ENCODE peak calls at places on chromosomes 4 and X, in five cellular contexts. P is H9, Z is lower leg skin, C is type B pancreatic cell, U is fibroblast of mammary gland. K is an unnamed sample.

GRCh38 chr4:845233-845835 is 19.4 kb upstream of the CPLX1 start:
- DNase-seq in Z (no peak), C (no peak), U (peak), P (no peak), K (peak)

GRCh38 chrX:149504226-149504914 is 736 bp downstream of the IDS start:
- DNase-seq in U (peak), C (no peak), Z (peak), P (peak), K (peak)

GRCh38 chrX:151889451-151889850 is 23.2 kb upstream of the MAGEA4 start:
- DNase-seq in C (no peak), P (no peak), Z (no peak), U (no peak), K (no peak)

GRCh38 chr4:112141366-112142138 is 3.7 kb upstream of the FAM241A start:
- DNase-seq in C (no peak), U (no peak), P (no peak), Z (no peak), K (no peak)

GRCh38 chrX:129239371-129239770 is 283.9 kb downstream of the SMARCA1 start:
- DNase-seq in P (no peak), Z (no peak), U (no peak), C (no peak), K (no peak)

GRCh38 chrX:29231800-29232199 is 644.6 kb downstream of the IL1RAPL1 start:
- DNase-seq in Z (no peak), P (no peak), U (peak), C (no peak), K (no peak)

GRCh38 chr4:164874791-164875190 is 2.2 kb upstream of the APELA start:
- DNase-seq in U (no peak), C (no peak), Z (no peak), P (no peak), K (no peak)

GRCh38 chr4:96317924-96318323 is 478.0 kb downstream of the PDHA2 start:
- DNase-seq in Z (no peak), C (no peak), P (no peak), U (no peak), K (no peak)

GRCh38 chr4:159017323-159018036 is 85.4 kb upstream of the RAPGEF2 start:
- DNase-seq in C (no peak), P (no peak), Z (no peak), U (no peak), K (no peak)

GRCh38 chr4:101192244-101192643 is 155.1 kb downstream of the PPP3CA start:
- DNase-seq in P (no peak), C (no peak), Z (no peak), U (peak), K (no peak)

GRCh38 chrX:150623583-150623982 is 55.2 kb downstream of the MTM1 start:
- DNase-seq in Z (no peak), C (no peak), P (no peak), U (no peak), K (no peak)

GRCh38 chr4:63728480-63729177 is 680.6 kb downstream of the TECRL start:
- DNase-seq in C (no peak), P (peak), U (no peak), Z (peak), K (no peak)

GRCh38 chrX:123648028-123648810 is 84.6 kb downstream of the THOC2 start:
- DNase-seq in Z (no peak), U (peak), P (peak), C (no peak), K (peak)

GRCh38 chr4:120071192-120071795 is 4.6 kb upstream of the MAD2L1 start:
- DNase-seq in Z (no peak), U (peak), P (no peak), C (no peak), K (peak)

GRCh38 chr4:2247128-2248043 is 5.5 kb upstream of the HAUS3 start:
- DNase-seq in C (no peak), Z (peak), U (no peak), P (no peak), K (peak)

GRCh38 chr4:116866116-116866515 is 219.3 kb downstream of the TRAM1L1 start:
- DNase-seq in U (no peak), C (no peak), Z (no peak), P (no peak), K (no peak)

GRCh38 chrX:131633285-131633917 is 89.5 kb downstream of the OR13H1 start:
- DNase-seq in U (peak), P (peak), Z (no peak), C (peak), K (peak)

GRCh38 chrX:19647731-19648588 is 132.7 kb upstream of the MAP3K15 start:
- DNase-seq in U (peak), Z (no peak), C (no peak), P (no peak), K (no peak)

GRCh38 chr4:73446336-73446938 is 10.4 kb downstream of the AFP start:
- DNase-seq in P (no peak), Z (no peak), C (no peak), U (peak), K (no peak)

GRCh38 chr4:40719008-40719623 is 30.6 kb upstream of the NSUN7 start:
- DNase-seq in P (no peak), U (peak), C (no peak), Z (no peak), K (no peak)

GRCh38 chr4:1055721-1056590 is 44.5 kb downstream of the FGFRL1 start:
- DNase-seq in P (peak), Z (peak), C (no peak), U (peak), K (no peak)

GRCh38 chr4:110245567-110245966 is 47.2 kb upstream of the ELOVL6 start:
- DNase-seq in C (no peak), P (no peak), U (peak), Z (no peak), K (no peak)

GRCh38 chr4:72546456-72546855 is 22.6 kb downstream of the ADAMTS3 start:
- DNase-seq in C (no peak), Z (no peak), P (no peak), U (peak), K (no peak)

GRCh38 chrX:19746919-19747671 is 140.3 kb downstream of the SH3KBP1 start:
- DNase-seq in C (no peak), U (no peak), P (no peak), Z (no peak), K (no peak)

GRCh38 chr4:176837176-176837915 is 44.6 kb upstream of the VEGFC start:
- DNase-seq in U (peak), P (no peak), Z (no peak), C (no peak), K (no peak)

GRCh38 chr4:78665216-78665615 is 110.9 kb upstream of the BMP2K start:
- DNase-seq in Z (no peak), P (no peak), U (no peak), C (no peak), K (no peak)

GRCh38 chr4:125679989-125680388 is 365.2 kb downstream of the FAT4 start:
- DNase-seq in U (no peak), Z (no peak), C (no peak), P (no peak), K (no peak)

GRCh38 chr4:8871417-8872401 is at the start of gene HMX1:
- DNase-seq in U (no peak), C (no peak), Z (no peak), P (peak), K (peak)

GRCh38 chr4:3862640-3863420 is 96.6 kb downstream of the ADRA2C start:
- DNase-seq in C (no peak), Z (no peak), P (peak), U (no peak), K (peak)

GRCh38 chr4:169665039-169665732 is 44.8 kb downstream of the CLCN3 start:
- DNase-seq in P (no peak), U (no peak), Z (no peak), C (no peak), K (no peak)

GRCh38 chr4:38318737-38319455 is 345.1 kb upstream of the KLF3 start:
- DNase-seq in C (peak), U (peak), P (peak), Z (peak), K (peak)

GRCh38 chrX:110145854-110146253 is 142.9 kb downstream of the TMEM164 start:
- DNase-seq in C (no peak), Z (no peak), P (no peak), U (peak), K (peak)

GRCh38 chr4:6191448-6192130 is 8.8 kb downstream of the JAKMIP1 start:
- DNase-seq in C (no peak), U (no peak), P (no peak), Z (no peak), K (no peak)

GRCh38 chrX:106959897-106960296 is 39.7 kb downstream of the CLDN2 start:
- DNase-seq in U (peak), C (no peak), Z (no peak), P (no peak), K (no peak)

GRCh38 chr4:80114732-80115265 is 41.8 kb upstream of the ANTXR2 start:
- DNase-seq in C (no peak), U (no peak), Z (no peak), P (no peak), K (no peak)

GRCh38 chr4:6764976-6765620 is 17.4 kb upstream of the KIAA0232 start:
- DNase-seq in C (no peak), P (no peak), U (no peak), Z (no peak), K (no peak)

GRCh38 chr4:107838138-107838618 is 13.4 kb downstream of the SGMS2 start:
- DNase-seq in Z (no peak), P (no peak), U (peak), C (no peak), K (no peak)

GRCh38 chr4:185541251-185541671 is 6.0 kb upstream of the PDLIM3 start:
- DNase-seq in P (no peak), C (no peak), Z (no peak), U (no peak), K (no peak)

GRCh38 chrX:80184854-80185253 is 170.3 kb downstream of the TBX22 start:
- DNase-seq in U (no peak), P (no peak), Z (no peak), C (no peak), K (no peak)

DNA sequence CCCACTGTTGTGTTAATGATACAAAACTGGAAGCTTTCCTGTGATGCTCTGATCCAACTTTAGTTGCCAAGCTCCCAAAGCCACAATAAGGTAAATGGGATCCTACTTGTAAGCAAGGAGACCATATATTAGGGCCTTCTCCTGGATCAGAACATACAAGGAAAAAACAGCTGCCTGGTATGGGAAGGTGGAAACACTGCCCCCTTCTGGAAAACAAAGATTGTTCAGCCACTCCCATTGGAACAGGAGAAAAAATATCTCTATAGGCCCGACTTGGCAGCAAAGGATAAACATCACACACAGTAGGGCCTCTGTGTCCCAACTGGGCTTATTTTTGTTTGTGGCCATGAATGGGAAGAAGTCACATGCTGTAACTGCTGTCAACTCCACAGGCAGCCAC is 166.5 kb downstream of the TBX22 start:
- DNase-seq in U (no peak), C (no peak), Z (no peak), P (peak), K (no peak)
- TF ChIP-seq CTCF in U (peak), C (peak), Z (no peak), P (peak), K (peak)

DNA sequence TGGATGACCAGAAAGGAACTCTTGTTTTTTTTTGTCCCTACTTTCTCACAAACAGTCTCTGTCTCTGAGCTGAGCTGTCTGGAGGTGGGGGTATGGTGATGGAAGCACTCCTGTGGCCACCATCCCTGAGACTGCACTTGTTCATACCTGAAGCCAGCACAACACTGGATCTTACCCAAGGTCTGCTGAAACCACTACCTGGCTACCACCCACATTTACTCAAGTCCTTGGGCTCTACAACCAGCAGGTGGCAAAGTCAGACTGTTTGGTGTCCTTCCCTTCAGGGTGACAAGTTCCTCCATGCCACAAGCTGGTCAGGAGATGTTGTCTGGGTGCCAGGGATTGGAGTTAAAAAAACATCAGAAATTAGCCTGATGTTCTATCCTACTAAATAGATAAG is 89.7 kb downstream of the NEXMIF start:
- DNase-seq in Z (no peak), U (no peak), P (no peak), C (no peak), K (no peak)
- TF ChIP-seq CTCF in Z (no peak), U (no peak), P (no peak), C (no peak), K (no peak)

GRCh38 chrX:102899940-102900916 is 36.8 kb upstream of the RAB40AL start:
- DNase-seq in C (no peak), P (peak), Z (peak), U (peak), K (peak)
- TF ChIP-seq CTCF in C (peak), P (peak), Z (no peak), U (peak), K (peak)

GRCh38 chrX:108811891-108812290 is 75.5 kb upstream of the IRS4 start:
- DNase-seq in U (no peak), C (no peak), P (peak), Z (no peak), K (no peak)
- TF ChIP-seq CTCF in U (no peak), C (peak), P (peak), Z (no peak), K (no peak)

K was measured in glutamatergic neuron.